ENCODE peak calls at places on chromosomes 11 and 22, in ten cellular contexts. N is KG1; H is NCI-H69; X is left colon; Q is CD4-positive, alpha-beta memory T cell; T is spleen; J is EH; F is HT1080; U is iris pigment epithelial cell; V is nucleus accumbens. K is an unnamed sample.
A peak's percentile ranks its signal among the peaks of the same experiment; 100 is the strongest.

GRCh38 chr22:44523981-44524759 is 26.1 kb upstream of the RTL6 start:
- DNase-seq in V (no peak), Q (no peak), H (no peak), F (peak; percentile 46), X (peak; percentile 48), U (peak; percentile 87), N (no peak), J (peak; percentile 98), T (no peak), K (no peak)

GRCh38 chr11:130155106-130155505 is 4.5 kb upstream of the ST14 start:
- DNase-seq in U (no peak), F (no peak), N (no peak), X (no peak), Q (no peak), V (no peak), H (no peak), T (no peak), J (no peak), K (no peak)

GRCh38 chr22:43707650-43708049 is 104.5 kb downstream of the EFCAB6 start:
- DNase-seq in N (no peak), H (peak; percentile 6), Q (no peak), J (no peak), F (peak; percentile 7), V (no peak), U (no peak), X (no peak), T (no peak), K (no peak)

GRCh38 chr11:636511-637332 is at the start of gene DRD4:
- DNase-seq in H (peak; percentile 58), T (no peak), N (no peak), X (no peak), F (no peak), V (no peak), U (no peak), J (peak; percentile 63), Q (no peak), K (no peak)

GRCh38 chr22:42711281-42711731 is 9.4 kb downstream of the A4GALT start:
- DNase-seq in U (no peak), V (no peak), H (no peak), J (peak; percentile 34), Q (no peak), N (no peak), X (no peak), F (no peak), T (no peak), K (no peak)

GRCh38 chr22:38733329-38734202 is 22.2 kb downstream of the SUN2 start:
- DNase-seq in T (peak; percentile 84), V (peak; percentile 73), N (no peak), F (no peak), X (peak; percentile 72), U (peak; percentile 28), H (peak; percentile 50), J (peak; percentile 43), Q (no peak), K (no peak)

GRCh38 chr22:49298834-49299750 is 528.6 kb downstream of the BRD1 start:
- DNase-seq in U (no peak), F (no peak), V (no peak), T (peak; percentile 47), X (peak; percentile 6), Q (no peak), J (no peak), H (no peak), N (no peak), K (no peak)

GRCh38 chr11:76665921-76666351 is 4.6 kb downstream of the LRRC32 start:
- DNase-seq in X (no peak), N (no peak), J (no peak), T (peak; percentile 67), V (no peak), F (no peak), U (no peak), H (no peak), Q (no peak), K (no peak)

GRCh38 chr11:130882138-130882551 is 34.1 kb downstream of the SNX19 start:
- DNase-seq in V (no peak), N (no peak), X (no peak), U (no peak), H (no peak), F (no peak), J (peak; percentile 51), T (no peak), Q (no peak), K (no peak)

GRCh38 chr11:66970371-66970807 is 4.7 kb upstream of the C11orf86 start:
- DNase-seq in N (no peak), H (no peak), X (no peak), U (no peak), J (no peak), V (no peak), T (no peak), F (no peak), Q (no peak), K (no peak)

GRCh38 chr11:1052133-1053011 is 15.9 kb upstream of the MUC6 start:
- DNase-seq in X (no peak), F (no peak), Q (no peak), H (no peak), N (no peak), J (no peak), T (peak; percentile 71), U (no peak), V (no peak), K (no peak)

GRCh38 chr11:58618215-58618614 is 4.2 kb upstream of the CNTF start:
- DNase-seq in N (no peak), X (no peak), V (no peak), T (no peak), H (no peak), U (no peak), F (no peak), Q (no peak), J (no peak), K (no peak)

GRCh38 chr22:32847067-32847491 is 45.6 kb downstream of the TIMP3 start:
- DNase-seq in X (no peak), F (no peak), Q (no peak), V (no peak), N (no peak), J (no peak), U (no peak), H (no peak), T (no peak), K (no peak)

GRCh38 chr11:19962795-19963163 is 197.5 kb downstream of the DBX1 start:
- DNase-seq in J (peak; percentile 90), U (peak; percentile 90), F (no peak), Q (no peak), X (no peak), T (no peak), H (no peak), V (no peak), N (no peak), K (no peak)

GRCh38 chr22:38569972-38570840 is at the start of gene DMC1:
- DNase-seq in F (no peak), T (peak; percentile 97), U (peak; percentile 70), J (peak; percentile 88), N (no peak), V (peak; percentile 75), H (peak; percentile 98), Q (peak; percentile 90), X (peak; percentile 93), K (peak; percentile 95)

GRCh38 chr22:43263645-43264514 is 76.9 kb upstream of the TTLL12 start:
- DNase-seq in H (peak; percentile 97), J (peak; percentile 63), N (peak; percentile 90), T (peak; percentile 88), Q (peak; percentile 76), X (peak; percentile 72), V (no peak), F (peak; percentile 85), U (peak; percentile 86), K (peak; percentile 79)

GRCh38 chr11:74306440-74307175 is 4.8 kb downstream of the P4HA3 start:
- DNase-seq in U (no peak), Q (no peak), J (no peak), F (no peak), X (no peak), T (no peak), N (no peak), V (no peak), H (no peak), K (no peak)

GRCh38 chr22:40310081-40310770 is 36.1 kb upstream of the ADSL start:
- DNase-seq in J (peak; percentile 95), Q (no peak), H (no peak), V (no peak), N (no peak), F (no peak), X (no peak), T (no peak), U (peak; percentile 90), K (no peak)

GRCh38 chr11:16191852-16192240 is 164.5 kb downstream of the SOX6 start:
- DNase-seq in U (no peak), T (no peak), F (no peak), V (no peak), N (no peak), X (no peak), Q (no peak), H (peak; percentile 12), J (no peak), K (no peak)

GRCh38 chr11:73140213-73141030 is 1.7 kb downstream of the FCHSD2 start:
- DNase-seq in J (peak; percentile 62), N (no peak), F (peak; percentile 8), H (peak; percentile 79), X (no peak), V (peak; percentile 43), U (peak; percentile 59), Q (peak; percentile 10), T (peak; percentile 84), K (no peak)

GRCh38 chr11:78801161-78801884 is 226.7 kb upstream of the NARS2 start:
- DNase-seq in U (peak; percentile 90), N (no peak), J (peak; percentile 98), T (no peak), X (peak; percentile 42), F (peak; percentile 90), Q (no peak), H (peak; percentile 52), V (no peak), K (no peak)

K was measured in activated T-cell treated with anti-CD3 and anti-CD28 coated beads for 24 hours.